ENCODE peak calls at places on chromosome 22, in seven cellular contexts. L is activated T-helper 9 cell treated with anti-CD3 and anti-CD28 coated beads, Interleukin-2, amount 50 U/mL, for 16 hours; I is stimulated activated CD8-positive, alpha-beta memory T cell treated with anti-CD3 and anti-CD28 coated beads, Interleukin-2, amount 100 ng/mL, for 48 hours; K is left lobe of liver; E is NCI-H2107; W is colonic mucosa; Z is OCI-LY7. U is an unnamed sample.

GRCh38 chr22:20116376-20116950 is 559 bp downstream of the RANBP1 start:
- DNase-seq in L (no peak), I (no peak), K (no peak), E (no peak), W (no peak), Z (no peak), U (no peak)

GRCh38 chr22:38454361-38455062 is 487 bp downstream of the KCNJ4 start:
- DNase-seq in L (no peak), I (no peak), K (no peak), E (no peak), W (no peak), Z (peak; percentile 26), U (no peak)

GRCh38 chr22:36873614-36874308 is 13.0 kb downstream of the NCF4 start:
- DNase-seq in L (peak; percentile 21), I (peak; percentile 28), K (peak; percentile 65), E (no peak), W (no peak), Z (peak; percentile 33), U (peak; percentile 47)

GRCh38 chr22:42296381-42296853 is 26.0 kb upstream of the TCF20 start:
- DNase-seq in L (no peak), I (no peak), K (no peak), E (no peak), W (no peak), Z (peak; percentile 77), U (no peak)

GRCh38 chr22:45636668-45637067 is 35.0 kb upstream of the ATXN10 start:
- DNase-seq in L (no peak), I (no peak), K (no peak), E (no peak), W (no peak), Z (no peak), U (no peak)

GRCh38 chr22:19138217-19139000 is 6.0 kb downstream of the ESS2 start:
- DNase-seq in L (no peak), I (no peak), K (no peak), E (no peak), W (no peak), Z (no peak), U (no peak)

GRCh38 chr22:17870408-17870807 is 96.1 kb upstream of the BID start:
- DNase-seq in L (no peak), I (no peak), K (no peak), E (no peak), W (no peak), Z (no peak), U (peak; percentile 67)

GRCh38 chr22:19848298-19849224 is 6.1 kb downstream of the GNB1L start:
- DNase-seq in L (no peak), I (no peak), K (peak; percentile 84), E (no peak), W (peak; percentile 24), Z (no peak), U (peak; percentile 87)

GRCh38 chr22:20566420-20567260 is 59.2 kb downstream of the MED15 start:
- DNase-seq in L (peak; percentile 27), I (no peak), K (no peak), E (no peak), W (no peak), Z (no peak), U (no peak)

GRCh38 chr22:24011735-24012068 is 598 bp downstream of the CABIN1 start:
- DNase-seq in L (no peak), I (no peak), K (no peak), E (no peak), W (no peak), Z (no peak), U (peak; percentile 52)

GRCh38 chr22:30235687-30236170 is 10.8 kb downstream of the LIF start:
- DNase-seq in L (no peak), I (no peak), K (no peak), E (no peak), W (no peak), Z (no peak), U (no peak)

GRCh38 chr22:22878801-22879674 is 8.6 kb upstream of the IGLL5 start:
- DNase-seq in L (no peak), I (no peak), K (peak; percentile 37), E (no peak), W (no peak), Z (peak; percentile 50), U (no peak)

GRCh38 chr22:45533731-45534130 is 31.0 kb downstream of the FBLN1 start:
- DNase-seq in L (no peak), I (no peak), K (no peak), E (no peak), W (no peak), Z (no peak), U (no peak)

GRCh38 chr22:19870153-19871022 is 15.7 kb upstream of the GNB1L start:
- DNase-seq in L (no peak), I (no peak), K (peak; percentile 46), E (no peak), W (peak; percentile 16), Z (no peak), U (no peak)

GRCh38 chr22:18988958-18989357 is 52.9 kb upstream of the PRODH start:
- DNase-seq in L (no peak), I (no peak), K (peak; percentile 22), E (no peak), W (no peak), Z (no peak), U (no peak)

GRCh38 chr22:37991738-37992442 is 7.5 kb upstream of the SOX10 start:
- DNase-seq in L (no peak), I (no peak), K (no peak), E (no peak), W (no peak), Z (no peak), U (no peak)

GRCh38 chr22:23696326-23696851 is 5.6 kb downstream of the RGL4 start:
- DNase-seq in L (peak; percentile 51), I (peak; percentile 60), K (no peak), E (no peak), W (no peak), Z (peak; percentile 82), U (peak; percentile 58)

GRCh38 chr22:40107244-40107643 is 70.5 kb upstream of the TNRC6B start:
- DNase-seq in L (no peak), I (no peak), K (no peak), E (no peak), W (no peak), Z (no peak), U (peak; percentile 56)

GRCh38 chr22:41998361-41999261 is at the start of gene WBP2NL:
- DNase-seq in L (peak; percentile 83), I (peak; percentile 82), K (peak; percentile 92), E (no peak), W (peak; percentile 91), Z (peak; percentile 86), U (peak; percentile 91)

GRCh38 chr22:29341849-29342127 is 26.3 kb upstream of the RASL10A start:
- DNase-seq in L (no peak), I (no peak), K (no peak), E (no peak), W (no peak), Z (no peak), U (no peak)

GRCh38 chr22:29765905-29766631 is 739 bp downstream of the ZMAT5 start:
- DNase-seq in L (no peak), I (peak; percentile 13), K (no peak), E (no peak), W (peak; percentile 54), Z (peak; percentile 43), U (peak; percentile 74)

GRCh38 chr22:46084943-46085830 is 65.1 kb upstream of the PPARA start:
- DNase-seq in L (no peak), I (no peak), K (peak; percentile 96), E (no peak), W (peak; percentile 63), Z (no peak), U (no peak)

GRCh38 chr22:27654536-27655445 is 146.8 kb downstream of the MN1 start:
- DNase-seq in L (no peak), I (no peak), K (no peak), E (no peak), W (no peak), Z (no peak), U (peak; percentile 69)

GRCh38 chr22:17228725-17229126 is 9.5 kb upstream of the ADA2 start:
- DNase-seq in L (no peak), I (no peak), K (peak; percentile 82), E (no peak), W (no peak), Z (no peak), U (no peak)

GRCh38 chr22:41936894-41937169 is 10.1 kb downstream of the CENPM start:
- DNase-seq in L (no peak), I (no peak), K (no peak), E (no peak), W (no peak), Z (peak; percentile 27), U (no peak)

GRCh38 chr22:28939394-28939793 is 56.0 kb downstream of the ZNRF3 start:
- DNase-seq in L (no peak), I (no peak), K (no peak), E (no peak), W (no peak), Z (no peak), U (no peak)

GRCh38 chr22:48489551-48490512 is 1337.8 kb downstream of the BRD1 start:
- DNase-seq in L (no peak), I (no peak), K (peak; percentile 35), E (no peak), W (no peak), Z (no peak), U (no peak)

GRCh38 chr22:46501701-46502100 is 35.7 kb downstream of the CELSR1 start:
- DNase-seq in L (no peak), I (no peak), K (no peak), E (no peak), W (no peak), Z (no peak), U (no peak)

U was measured in small intestine.